ENCODE peak calls at places on chromosomes 1 and 21, in four cellular contexts. Z is adrenal gland; C is CD8-positive, alpha-beta T cell; U is fibroblast of lung. K is an unnamed sample.

GRCh38 chr1:116393015-116393414 is 20.0 kb downstream of the ATP1A1 start:
- DNase-seq in U (no peak), C (no peak), Z (no peak), K (no peak)

GRCh38 chr1:109490029-109490933 is 3.6 kb upstream of the CYB561D1 start:
- DNase-seq in Z (peak; percentile 75), C (peak; percentile 83), U (peak; percentile 65), K (peak; percentile 81)

GRCh38 chr1:181152892-181153633 is 64.6 kb downstream of the IER5 start:
- DNase-seq in C (no peak), U (peak; percentile 94), Z (peak; percentile 56), K (peak; percentile 95)

GRCh38 chr1:208825305-208825704 is 581.1 kb upstream of the PLXNA2 start:
- DNase-seq in C (no peak), U (no peak), Z (no peak), K (no peak)

GRCh38 chr1:44783697-44784093 is 4.3 kb downstream of the BEST4 start:
- DNase-seq in C (no peak), U (no peak), Z (no peak), K (no peak)

GRCh38 chr1:26584022-26584485 is 54.5 kb downstream of the RPS6KA1 start:
- DNase-seq in Z (no peak), C (no peak), U (no peak), K (no peak)

GRCh38 chr1:17916702-17917101 is 161.6 kb downstream of the ACTL8 start:
- DNase-seq in C (no peak), Z (no peak), U (no peak), K (no peak)

GRCh38 chr1:154689063-154689462 is 81.1 kb upstream of the ADAR start:
- DNase-seq in Z (no peak), U (no peak), C (no peak), K (no peak)

GRCh38 chr1:227070638-227071285 is 130.7 kb downstream of the COQ8A start:
- DNase-seq in C (no peak), U (peak; percentile 46), Z (no peak), K (no peak)

GRCh38 chr1:40820251-40820797 is 36.7 kb downstream of the KCNQ4 start:
- DNase-seq in C (no peak), U (no peak), Z (no peak), K (no peak)

GRCh38 chr21:16767201-16767600 is 745.6 kb upstream of the CXADR start:
- DNase-seq in U (no peak), C (no peak), Z (no peak), K (no peak)

GRCh38 chr1:67686272-67687197 is 1.5 kb downstream of the GADD45A start:
- DNase-seq in Z (peak; percentile 76), U (peak; percentile 98), C (peak; percentile 74), K (peak; percentile 81)

GRCh38 chr1:18956189-18957135 is at the start of gene IFFO2:
- DNase-seq in Z (peak; percentile 99), C (peak; percentile 100), U (peak; percentile 93), K (peak; percentile 98)
- H3K4me1 ChIP-seq in Z (peaks cover 14% of the 10 kb centered on the region), C (peaks cover 58% of the 10 kb centered on the region), U (peaks cover 11% of the 10 kb centered on the region), K (peaks cover 21% of the 10 kb centered on the region)

DNA sequence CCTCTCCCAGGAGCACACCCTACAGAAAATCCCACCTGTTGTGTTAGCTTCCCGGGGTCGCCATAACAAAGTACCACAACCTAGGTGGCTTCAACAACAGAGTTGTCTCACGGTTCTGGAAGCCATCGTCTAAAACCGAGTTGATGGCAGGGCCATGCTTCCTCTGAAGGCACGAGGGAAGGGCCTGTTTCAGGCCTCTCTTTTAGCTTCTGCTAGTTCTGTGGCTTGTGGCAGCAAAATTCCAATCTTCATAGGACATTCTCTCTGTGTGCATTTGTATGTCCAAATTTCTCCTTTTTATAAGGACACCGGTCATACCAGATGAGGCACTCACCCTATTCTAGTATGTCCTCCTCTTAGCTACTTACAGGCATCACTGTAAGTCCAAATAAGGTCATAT is 3.2 kb downstream of the CFAP74 start:
- DNase-seq in C (no peak), Z (no peak), U (no peak), K (no peak)
- TF ChIP-seq CTCF in C (no peak), Z (no peak), U (no peak), K (no peak)

GRCh38 chr1:24859063-24860010 is 70.7 kb downstream of the RUNX3 start:
- DNase-seq in C (no peak), Z (no peak), U (no peak), K (no peak)
- H3K4me1 ChIP-seq in C (no peaks in the 10 kb centered on the region), Z (no peaks in the 10 kb centered on the region), U (no peaks in the 10 kb centered on the region), K (no peaks in the 10 kb centered on the region)

DNA sequence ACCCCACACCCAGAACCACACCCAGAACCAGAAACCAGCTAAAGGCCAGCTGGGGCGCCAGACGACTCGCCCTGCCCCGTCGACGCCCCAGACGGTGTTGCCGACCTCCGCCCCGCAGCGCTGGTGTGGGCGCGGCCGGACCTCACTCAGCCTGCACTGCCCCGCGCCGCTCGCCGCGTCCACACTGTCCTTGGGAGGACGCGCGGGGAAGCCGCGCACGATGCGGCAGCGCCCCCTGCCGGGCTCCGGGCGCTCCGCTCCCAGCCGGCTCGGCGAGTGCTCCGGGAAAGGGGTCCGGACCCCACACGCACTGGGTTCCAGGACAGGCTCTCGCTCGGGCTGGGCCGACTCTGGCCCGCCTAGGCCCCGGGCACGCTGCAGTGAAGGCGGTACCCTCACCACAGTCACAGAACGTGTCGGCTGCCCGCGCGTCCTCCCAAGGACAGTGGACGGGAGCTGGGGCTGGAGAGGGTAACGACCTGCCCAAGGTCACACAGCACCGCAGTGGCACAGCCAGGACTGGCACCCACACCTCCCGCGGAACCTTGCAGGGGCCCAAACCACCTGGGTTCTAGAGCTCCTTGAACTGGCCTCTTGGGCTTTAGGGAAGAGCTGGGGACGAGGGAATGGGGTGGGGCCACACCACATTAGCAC is 90.2 kb downstream of the DMRTA2 start:
- DNase-seq in U (peak; percentile 33), Z (peak; percentile 58), C (peak; percentile 53), K (peak; percentile 76)
- TF ChIP-seq CTCF in U (peak; percentile 58), Z (peak; percentile 57), C (peak; percentile 49), K (peak; percentile 87)

GRCh38 chr1:78214334-78214733 is 168.6 kb downstream of the GIPC2 start:
- DNase-seq in U (no peak), C (no peak), Z (no peak), K (no peak)
- H3K4me1 ChIP-seq in U (no peaks in the 10 kb centered on the region), C (no peaks in the 10 kb centered on the region), Z (no peaks in the 10 kb centered on the region), K (no peaks in the 10 kb centered on the region)